ENCODE peak calls at places on chromosome 11, in four cellular contexts. Y is esophagus muscularis mucosa, T is sigmoid colon, G is A549. J is an unnamed sample.

GRCh38 chr11:119248750-119249670 is 42.9 kb downstream of the CBL start:
- DNase-seq in T (no peak), Y (no peak), G (no peak), J (no peak)

GRCh38 chr11:127130321-127130720 is 129.8 kb upstream of the KIRREL3 start:
- DNase-seq in T (no peak), Y (no peak), G (no peak), J (no peak)

GRCh38 chr11:2665747-2666710 is 33.8 kb downstream of the KCNQ1OT1 start:
- DNase-seq in G (no peak), T (peak; percentile 65), Y (peak; percentile 57), J (no peak)

GRCh38 chr11:33934450-33934849 is 42.6 kb upstream of the LMO2 start:
- DNase-seq in Y (no peak), G (no peak), T (no peak), J (no peak)

GRCh38 chr11:119593346-119593745 is 135.7 kb downstream of the NECTIN1 start:
- DNase-seq in Y (no peak), G (no peak), T (no peak), J (no peak)

GRCh38 chr11:130906616-130907015 is 9.7 kb downstream of the SNX19 start:
- DNase-seq in T (no peak), Y (peak; percentile 74), G (no peak), J (no peak)

GRCh38 chr11:103480421-103480820 is 371.2 kb downstream of the DYNC2H1 start:
- DNase-seq in T (no peak), G (no peak), Y (no peak), J (peak; percentile 32)

GRCh38 chr11:79708319-79708928 is 267.6 kb upstream of the TENM4 start:
- DNase-seq in T (no peak), Y (no peak), G (peak; percentile 3), J (peak; percentile 50)

GRCh38 chr11:57081356-57081755 is 92.6 kb downstream of the OR5AK2 start:
- DNase-seq in T (no peak), G (no peak), Y (no peak), J (no peak)

GRCh38 chr11:86228967-86229330 is 15.6 kb upstream of the EED start:
- DNase-seq in G (no peak), Y (no peak), T (no peak), J (no peak)

GRCh38 chr11:116610190-116610589 is 162.6 kb downstream of the BUD13 start:
- DNase-seq in Y (no peak), G (no peak), T (no peak), J (no peak)

GRCh38 chr11:44066732-44067131 is 662 bp downstream of the ACCS start:
- DNase-seq in Y (no peak), G (no peak), T (peak; percentile 66), J (peak; percentile 69)

GRCh38 chr11:112724194-112724790 is 236.9 kb upstream of the NCAM1 start:
- DNase-seq in Y (peak; percentile 81), T (no peak), G (no peak), J (no peak)

GRCh38 chr11:118342503-118343161 is at the start of gene CD3D:
- DNase-seq in Y (no peak), G (no peak), T (no peak), J (no peak)

GRCh38 chr11:45915446-45915845 is 2.2 kb downstream of the PEX16 start:
- DNase-seq in T (no peak), Y (no peak), G (no peak), J (no peak)

GRCh38 chr11:110147965-110148709 is 54.9 kb downstream of the ZC3H12C start:
- DNase-seq in Y (no peak), G (peak; percentile 29), T (no peak), J (peak; percentile 92)

GRCh38 chr11:17738350-17739207 is 4.0 kb downstream of the KCNC1 start:
- DNase-seq in Y (no peak), T (peak; percentile 49), G (no peak), J (no peak)

GRCh38 chr11:72333657-72334056 is 89.7 kb upstream of the PHOX2A start:
- DNase-seq in G (no peak), T (no peak), Y (no peak), J (no peak)

GRCh38 chr11:47403135-47403534 is 5.3 kb upstream of the SLC39A13 start:
- DNase-seq in G (no peak), Y (no peak), T (no peak), J (no peak)

GRCh38 chr11:102623128-102623527 is 2.0 kb downstream of the MMP20 start:
- DNase-seq in G (no peak), Y (peak; percentile 31), T (no peak), J (no peak)

GRCh38 chr11:23310276-23310675 is 450.0 kb upstream of the CCDC179 start:
- DNase-seq in G (no peak), T (no peak), Y (no peak), J (peak; percentile 63)

DNA sequence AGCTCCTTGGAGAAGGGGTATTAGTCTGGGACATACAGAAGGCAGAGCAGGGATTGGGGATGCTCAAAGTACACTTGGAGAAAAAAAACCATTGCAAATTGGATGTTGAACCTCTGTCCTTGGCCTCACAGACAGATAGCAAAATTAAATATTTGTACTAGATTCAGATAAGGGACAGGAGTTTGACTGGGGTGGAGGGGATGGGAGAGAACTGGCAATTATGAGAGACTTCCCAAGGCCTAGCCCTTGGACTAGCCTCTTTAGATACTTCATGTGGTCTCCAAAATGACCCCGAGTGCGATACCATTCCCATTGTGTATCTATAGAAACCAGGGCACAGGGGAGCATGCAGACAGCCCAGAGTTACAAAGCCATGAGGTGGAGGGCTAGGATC is 15.5 kb downstream of the DGAT2 start:
- DNase-seq in T (no peak), G (no peak), Y (no peak), J (no peak)
- TF ChIP-seq POLR2A in T (no peak), G (no peak), Y (no peak), J (no peak)

GRCh38 chr11:63770763-63771162 is 2.2 kb upstream of the ZFTA start:
- DNase-seq in Y (no peak), T (no peak), G (no peak), J (no peak)

GRCh38 chr11:63768232-63769043 is at the start of gene ZFTA:
- DNase-seq in T (peak; percentile 87), G (peak; percentile 68), Y (no peak), J (peak; percentile 37)

GRCh38 chr11:63769719-63770443 is 1.3 kb upstream of the ZFTA start:
- DNase-seq in Y (no peak), G (no peak), T (peak; percentile 67), J (no peak)

GRCh38 chr11:63767415-63768231 is 952 bp downstream of the ZFTA start:
- DNase-seq in T (peak; percentile 85), G (peak; percentile 66), Y (no peak), J (peak; percentile 74)

DNA sequence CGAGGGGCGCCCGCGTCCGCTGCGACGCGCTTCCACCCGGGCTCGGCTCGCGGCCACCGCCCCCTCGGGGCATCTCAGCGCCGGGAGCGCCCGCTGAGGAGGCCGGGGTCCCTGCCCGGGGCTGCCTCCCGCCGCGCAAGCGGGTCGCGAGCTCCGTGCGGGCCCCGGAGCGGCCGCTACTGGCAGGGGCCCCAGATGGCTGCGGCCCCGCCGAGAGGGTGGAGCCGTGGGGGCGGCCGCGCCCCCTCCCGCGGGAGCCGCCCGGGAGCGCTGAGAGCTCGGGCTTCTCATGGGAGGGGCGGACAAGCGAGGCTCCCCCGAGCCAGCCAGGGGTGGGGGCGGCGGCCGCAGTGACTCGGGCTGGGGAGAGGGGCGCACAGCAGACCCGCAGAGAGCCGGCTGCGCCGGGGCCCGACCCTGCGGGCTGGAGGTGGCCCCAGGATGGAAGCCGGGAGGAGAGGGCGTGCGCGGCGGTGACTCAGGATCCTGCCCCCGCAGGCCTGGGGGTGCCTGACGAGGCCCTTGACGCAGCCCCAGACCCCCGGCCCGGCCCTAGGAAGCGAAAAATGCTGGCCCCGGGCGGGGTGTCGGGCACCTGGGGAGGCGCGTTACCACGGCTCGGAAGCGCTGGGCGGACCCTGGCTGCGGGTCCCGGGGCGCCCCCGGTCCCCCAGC is 606 bp upstream of the ZFTA start:
- DNase-seq in Y (no peak), G (no peak), T (peak; percentile 76), J (no peak)
- TF ChIP-seq POLR2A in Y (no peak), G (peak; percentile 38), T (no peak), J (no peak)

DNA sequence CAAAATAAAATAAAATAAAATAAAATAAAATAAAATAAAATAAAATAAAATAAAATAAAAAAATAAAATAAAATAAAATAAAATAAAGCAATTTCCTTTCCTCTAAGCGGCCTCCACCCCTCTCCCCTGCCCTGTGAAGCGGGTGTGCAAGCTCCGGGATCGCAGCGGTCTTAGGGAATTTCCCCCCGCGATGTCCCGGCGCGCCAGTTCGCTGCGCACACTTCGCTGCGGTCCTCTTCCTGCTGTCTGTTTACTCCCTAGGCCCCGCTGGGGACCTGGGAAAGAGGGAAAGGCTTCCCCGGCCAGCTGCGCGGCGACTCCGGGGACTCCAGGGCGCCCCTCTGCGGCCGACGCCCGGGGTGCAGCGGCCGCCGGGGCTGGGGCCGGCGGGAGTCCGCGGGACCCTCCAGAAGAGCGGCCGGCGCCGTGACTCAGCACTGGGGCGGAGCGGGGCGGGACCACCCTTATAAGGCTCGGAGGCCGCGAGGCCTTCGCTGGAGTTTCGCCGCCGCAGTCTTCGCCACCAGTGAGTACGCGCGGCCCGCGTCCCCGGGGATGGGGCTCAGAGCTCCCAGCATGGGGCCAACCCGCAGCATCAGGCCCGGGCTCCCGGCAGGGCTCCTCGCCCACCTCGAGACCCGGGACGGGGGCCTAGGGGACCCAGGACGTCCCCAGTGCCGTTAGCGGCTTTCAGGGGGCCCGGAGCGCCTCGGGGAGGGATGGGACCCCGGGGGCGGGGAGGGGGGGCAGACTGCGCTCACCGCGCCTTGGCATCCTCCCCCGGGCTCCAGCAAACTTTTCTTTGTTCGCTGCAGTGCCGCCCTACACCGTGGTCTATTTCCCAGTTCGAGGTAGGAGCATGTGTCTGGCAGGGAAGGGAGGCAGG is at the start of gene GSTP1:
- DNase-seq in T (peak; percentile 97), Y (peak; percentile 96), G (peak; percentile 81), J (peak; percentile 88)
- TF ChIP-seq POLR2A in T (peak; percentile 91), Y (peak; percentile 73), G (peak; percentile 99), J (peak; percentile 98)

DNA sequence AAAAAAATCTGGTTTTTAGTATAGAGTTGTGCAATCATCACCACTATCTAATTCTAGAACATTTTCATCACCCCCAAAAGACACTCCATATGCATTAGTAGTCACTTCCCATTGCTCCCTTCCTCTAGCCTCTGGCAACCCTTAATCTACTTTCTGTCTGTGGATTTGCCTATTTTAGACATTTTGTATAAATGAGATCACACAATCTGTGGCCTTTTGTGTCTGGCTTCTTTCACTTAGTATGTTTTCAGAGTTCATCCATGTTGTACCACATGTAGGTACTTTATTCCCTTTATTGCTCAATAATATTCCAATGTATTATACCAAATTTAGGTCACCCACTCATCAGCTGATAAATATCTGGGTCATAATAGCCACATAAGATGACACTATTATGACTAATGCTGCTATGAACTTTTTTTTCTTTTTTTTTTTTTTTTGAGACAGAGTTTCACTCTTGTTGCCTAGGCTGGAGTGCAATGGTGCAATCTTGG is 67.5 kb upstream of the SCUBE2 start:
- DNase-seq in G (no peak), Y (no peak), T (no peak), J (peak; percentile 58)
- TF ChIP-seq POLR2A in G (no peak), Y (no peak), T (no peak), J (no peak)

DNA sequence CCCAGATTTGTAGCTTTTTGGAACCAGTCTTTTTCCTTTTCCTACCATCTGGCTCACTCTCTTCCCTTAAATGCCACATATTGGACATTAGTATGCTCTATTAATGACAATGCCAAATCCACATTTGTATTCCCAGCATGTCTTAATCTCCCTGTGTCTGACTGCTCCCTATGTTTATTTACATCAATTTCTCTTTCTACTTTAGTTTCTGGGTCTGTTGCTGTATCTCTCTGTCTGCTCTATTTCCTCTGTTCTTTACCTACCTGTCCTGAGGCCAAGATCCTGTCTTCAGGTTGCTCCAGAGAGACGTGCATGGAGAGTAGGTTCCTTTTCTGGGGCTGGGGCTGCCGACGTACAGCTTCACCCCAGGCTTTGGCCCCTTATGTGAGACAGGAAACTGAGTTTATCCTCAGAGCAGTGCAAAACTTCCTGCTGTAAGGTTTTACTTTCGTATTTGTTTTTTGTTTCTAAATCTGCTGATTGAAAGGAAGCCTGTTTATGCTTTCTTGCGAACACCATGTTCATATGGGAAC is 25.6 kb downstream of the OR2AG2 start:
- DNase-seq in Y (no peak), G (no peak), T (no peak), J (no peak)
- TF ChIP-seq POLR2A in Y (no peak), G (no peak), T (no peak), J (no peak)

J was measured in IMR-90.